ENCODE peak calls at places on chromosome 13, in nine cellular contexts. K is mammary epithelial cell, H is HL-60, P is neuronal stem cell, Q is neural progenitor cell, D is adipocyte, J is left ventricle myocardium inferior, M is mesendoderm, A is right lobe of liver. S is an unnamed sample.

GRCh38 chr13:98571955-98572662 is 4.8 kb downstream of the STK24 start:
- DNase-seq in D (peak; percentile 87), P (no peak), K (peak; percentile 38), J (no peak), H (no peak), A (no peak), M (peak; percentile 22), Q (no peak), S (no peak)

GRCh38 chr13:19587635-19588300 is 26.4 kb upstream of the TPTE2 start:
- DNase-seq in D (peak; percentile 58), A (no peak), J (no peak), H (peak; percentile 77), Q (no peak), M (peak; percentile 20), K (peak; percentile 35), P (no peak), S (no peak)

GRCh38 chr13:48976677-48977625 is 1.2 kb downstream of the FNDC3A start:
- DNase-seq in D (peak; percentile 50), Q (no peak), P (no peak), K (no peak), A (no peak), H (no peak), J (no peak), M (no peak), S (no peak)

GRCh38 chr13:48094404-48094780 is 512 bp downstream of the MED4 start:
- DNase-seq in Q (peak; percentile 35), K (peak; percentile 14), P (no peak), D (peak; percentile 54), A (no peak), M (peak; percentile 22), H (peak; percentile 14), J (no peak), S (no peak)

GRCh38 chr13:89796196-89796595 is 1551.3 kb upstream of the MIR17HG start:
- DNase-seq in Q (no peak), D (no peak), M (no peak), H (no peak), K (no peak), P (no peak), J (no peak), A (no peak), S (no peak)

GRCh38 chr13:36536546-36536945 is 104.3 kb downstream of the CCNA1 start:
- DNase-seq in D (no peak), M (no peak), P (no peak), A (no peak), K (no peak), J (no peak), Q (no peak), H (no peak), S (no peak)

GRCh38 chr13:82947121-82948077 is 934.9 kb downstream of the SLITRK1 start:
- DNase-seq in D (no peak), P (no peak), K (peak; percentile 11), A (no peak), H (no peak), Q (no peak), J (no peak), M (no peak), S (no peak)

GRCh38 chr13:71610876-71611275 is 256.1 kb downstream of the DACH1 start:
- DNase-seq in A (no peak), P (no peak), M (no peak), Q (no peak), H (peak; percentile 47), J (no peak), D (no peak), K (no peak), S (no peak)

GRCh38 chr13:78608705-78609463 is 5.5 kb upstream of the POU4F1 start:
- DNase-seq in K (no peak), H (no peak), M (peak; percentile 26), Q (peak; percentile 58), A (no peak), P (peak; percentile 9), D (peak; percentile 38), J (no peak), S (no peak)

GRCh38 chr13:78609464-78610205 is 6.3 kb upstream of the POU4F1 start:
- DNase-seq in J (no peak), Q (peak; percentile 77), K (no peak), P (peak; percentile 48), A (peak; percentile 42), M (peak; percentile 65), D (no peak), H (no peak), S (no peak)

GRCh38 chr13:78611040-78611439 is 7.7 kb upstream of the POU4F1 start:
- DNase-seq in J (no peak), M (no peak), H (no peak), Q (no peak), K (no peak), D (no peak), P (no peak), A (no peak), S (no peak)

GRCh38 chr13:78608254-78608704 is 4.9 kb upstream of the POU4F1 start:
- DNase-seq in M (peak; percentile 20), K (no peak), D (no peak), J (no peak), Q (peak; percentile 29), A (no peak), P (peak; percentile 12), H (no peak), S (no peak)

GRCh38 chr13:78610381-78610883 is 7.1 kb upstream of the POU4F1 start:
- DNase-seq in H (no peak), J (no peak), M (no peak), Q (no peak), P (no peak), K (no peak), D (no peak), A (no peak), S (peak; percentile 6)
- H3K27me3 ChIP-seq in H (peaks cover 53% of the 10 kb centered on the region), J (peaks cover 69% of the 10 kb centered on the region), M (peaks cover 45% of the 10 kb centered on the region), Q (peaks cover 82% of the 10 kb centered on the region), P (peaks cover 39% of the 10 kb centered on the region), K (peaks cover 39% of the 10 kb centered on the region), D (peaks cover 49% of the 10 kb centered on the region), A (peaks cover 38% of the 10 kb centered on the region), S (peaks cover 51% of the 10 kb centered on the region)

GRCh38 chr13:26819067-26819466 is 58.5 kb upstream of the GPR12 start:
- DNase-seq in P (no peak), D (no peak), M (no peak), H (no peak), K (no peak), A (no peak), Q (no peak), J (no peak), S (no peak)

GRCh38 chr13:26811636-26812035 is 51.0 kb upstream of the GPR12 start:
- DNase-seq in H (no peak), A (no peak), P (no peak), D (no peak), M (no peak), Q (no peak), J (no peak), K (no peak), S (no peak)

GRCh38 chr13:26810095-26810494 is 49.5 kb upstream of the GPR12 start:
- DNase-seq in H (no peak), A (no peak), D (no peak), P (no peak), J (no peak), M (no peak), K (no peak), Q (no peak), S (no peak)

GRCh38 chr13:26816876-26817275 is 56.3 kb upstream of the GPR12 start:
- DNase-seq in H (no peak), Q (no peak), D (peak; percentile 1), J (no peak), P (no peak), K (no peak), M (no peak), A (no peak), S (no peak)

GRCh38 chr13:26813626-26814348 is 53.2 kb upstream of the GPR12 start:
- DNase-seq in M (no peak), A (no peak), Q (no peak), H (no peak), J (no peak), K (no peak), P (no peak), D (no peak), S (no peak)
- H3K27me3 ChIP-seq in M (no peaks in the 10 kb centered on the region), A (no peaks in the 10 kb centered on the region), Q (no peaks in the 10 kb centered on the region), H (peaks cover 12% of the 10 kb centered on the region), J (peaks cover 5% of the 10 kb centered on the region), K (peaks cover 2% of the 10 kb centered on the region), P (no peaks in the 10 kb centered on the region), D (peaks cover 24% of the 10 kb centered on the region), S (peaks cover 7% of the 10 kb centered on the region)

DNA sequence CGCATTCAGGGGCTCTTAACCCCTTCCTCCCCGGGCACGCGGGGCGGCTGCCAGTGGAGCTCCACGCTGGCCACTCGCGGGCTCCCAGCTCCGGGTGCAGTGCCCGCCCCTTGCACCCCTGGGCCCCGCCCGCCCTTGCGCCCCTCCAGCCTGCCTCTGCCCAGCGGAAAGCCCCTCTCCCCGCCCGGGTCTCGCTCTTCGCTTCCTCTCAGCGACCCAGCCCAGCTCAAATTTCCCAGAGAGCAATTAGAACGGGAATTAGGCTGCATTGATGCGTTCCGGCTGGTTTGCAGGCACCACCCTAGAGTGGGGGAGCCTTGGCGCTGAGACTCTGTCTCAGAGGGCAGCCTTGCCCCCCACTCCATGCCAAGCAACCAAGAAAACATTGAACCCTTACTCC is 1.8 kb upstream of the GSX1 start:
- DNase-seq in A (no peak), H (no peak), M (no peak), D (no peak), J (no peak), P (no peak), Q (peak; percentile 55), K (no peak), S (no peak)
- H3K27me3 ChIP-seq in A (peaks cover 60% of the 10 kb centered on the region), H (peaks cover 80% of the 10 kb centered on the region), M (peaks cover 75% of the 10 kb centered on the region), D (peaks cover 72% of the 10 kb centered on the region), J (peaks cover 99% of the 10 kb centered on the region), P (peaks cover 56% of the 10 kb centered on the region), Q (peaks cover 100% of the 10 kb centered on the region), K (peaks cover 69% of the 10 kb centered on the region), S (peaks cover 74% of the 10 kb centered on the region)

GRCh38 chr13:28822801-28823200 is 2.7 kb downstream of the MTUS2 start:
- DNase-seq in M (no peak), K (no peak), A (no peak), J (no peak), P (no peak), Q (no peak), H (no peak), D (no peak), S (no peak)
- H3K27me3 ChIP-seq in M (peaks cover 12% of the 10 kb centered on the region), K (peaks cover 11% of the 10 kb centered on the region), A (no peaks in the 10 kb centered on the region), J (peaks cover 44% of the 10 kb centered on the region), P (no peaks in the 10 kb centered on the region), Q (peaks cover 59% of the 10 kb centered on the region), H (peaks cover 39% of the 10 kb centered on the region), D (peaks cover 30% of the 10 kb centered on the region), S (peaks cover 12% of the 10 kb centered on the region)

S was measured in AG04450.